ENCODE peak calls at places on chromosomes 2 and 18, in ten cellular contexts. One of them, this sample, is unnamed.

GRCh38 chr2:19769513-19769912 is 132.3 kb downstream of the TTC32 start:
- DNase-seq in GOT3: no peak
- DNase-seq in endothelial cell: no peak
- DNase-seq in NCI-H69: no peak
- DNase-seq in left ventricle myocardium inferior: no peak
- DNase-seq in anterior cingulate cortex: no peak
- DNase-seq in EL: no peak
- DNase-seq in amniotic epithelial cell: peak; percentile 39
- DNase-seq in cardiac muscle cell: no peak
- DNase-seq in esophagus muscularis mucosa: no peak
- DNase-seq in this sample: no peak

GRCh38 chr2:233264667-233265066 is 13.2 kb downstream of the ATG16L1 start:
- DNase-seq in endothelial cell: no peak
- DNase-seq in NCI-H69: no peak
- DNase-seq in GOT3: no peak
- DNase-seq in esophagus muscularis mucosa: no peak
- DNase-seq in EL: no peak
- DNase-seq in cardiac muscle cell: no peak
- DNase-seq in anterior cingulate cortex: no peak
- DNase-seq in left ventricle myocardium inferior: no peak
- DNase-seq in amniotic epithelial cell: no peak
- DNase-seq in this sample: no peak

GRCh38 chr2:239984431-239985194 is 40.5 kb downstream of the NDUFA10 start:
- DNase-seq in endothelial cell: no peak
- DNase-seq in left ventricle myocardium inferior: no peak
- DNase-seq in GOT3: no peak
- DNase-seq in cardiac muscle cell: no peak
- DNase-seq in EL: no peak
- DNase-seq in amniotic epithelial cell: no peak
- DNase-seq in NCI-H69: no peak
- DNase-seq in esophagus muscularis mucosa: no peak
- DNase-seq in anterior cingulate cortex: no peak
- DNase-seq in this sample: no peak

GRCh38 chr2:206084870-206085741 is 868 bp downstream of the INO80D start:
- DNase-seq in cardiac muscle cell: peak; percentile 66
- DNase-seq in left ventricle myocardium inferior: peak; percentile 34
- DNase-seq in amniotic epithelial cell: peak; percentile 20
- DNase-seq in EL: peak; percentile 34
- DNase-seq in GOT3: peak; percentile 11
- DNase-seq in esophagus muscularis mucosa: no peak
- DNase-seq in endothelial cell: peak; percentile 48
- DNase-seq in NCI-H69: peak; percentile 58
- DNase-seq in anterior cingulate cortex: peak; percentile 46
- DNase-seq in this sample: no peak

GRCh38 chr2:10124538-10125045 is 2.1 kb downstream of the RRM2 start:
- DNase-seq in EL: peak; percentile 73
- DNase-seq in amniotic epithelial cell: peak; percentile 74
- DNase-seq in GOT3: no peak
- DNase-seq in endothelial cell: peak; percentile 51
- DNase-seq in esophagus muscularis mucosa: no peak
- DNase-seq in cardiac muscle cell: peak; percentile 77
- DNase-seq in left ventricle myocardium inferior: no peak
- DNase-seq in NCI-H69: peak; percentile 71
- DNase-seq in anterior cingulate cortex: no peak
- DNase-seq in this sample: peak; percentile 68

GRCh38 chr2:120177011-120177621 is 46.1 kb downstream of the TMEM185B start:
- DNase-seq in NCI-H69: no peak
- DNase-seq in esophagus muscularis mucosa: no peak
- DNase-seq in endothelial cell: no peak
- DNase-seq in EL: no peak
- DNase-seq in anterior cingulate cortex: no peak
- DNase-seq in cardiac muscle cell: no peak
- DNase-seq in amniotic epithelial cell: no peak
- DNase-seq in GOT3: no peak
- DNase-seq in left ventricle myocardium inferior: peak; percentile 25
- DNase-seq in this sample: no peak

GRCh38 chr2:10231551-10232085 is 71.1 kb upstream of the HPCAL1 start:
- DNase-seq in amniotic epithelial cell: no peak
- DNase-seq in endothelial cell: no peak
- DNase-seq in EL: no peak
- DNase-seq in NCI-H69: no peak
- DNase-seq in left ventricle myocardium inferior: no peak
- DNase-seq in anterior cingulate cortex: no peak
- DNase-seq in GOT3: no peak
- DNase-seq in cardiac muscle cell: no peak
- DNase-seq in esophagus muscularis mucosa: no peak
- DNase-seq in this sample: no peak

GRCh38 chr18:47749195-47749973 is 181.1 kb downstream of the SMAD2 start:
- DNase-seq in NCI-H69: peak; percentile 96
- DNase-seq in left ventricle myocardium inferior: peak; percentile 74
- DNase-seq in EL: peak; percentile 59
- DNase-seq in anterior cingulate cortex: peak; percentile 53
- DNase-seq in amniotic epithelial cell: peak; percentile 22
- DNase-seq in cardiac muscle cell: peak; percentile 83
- DNase-seq in esophagus muscularis mucosa: peak; percentile 92
- DNase-seq in GOT3: peak; percentile 15
- DNase-seq in endothelial cell: peak; percentile 91
- DNase-seq in this sample: peak; percentile 41

GRCh38 chr2:2764739-2765138 is 433.7 kb upstream of the MYT1L start:
- DNase-seq in cardiac muscle cell: no peak
- DNase-seq in esophagus muscularis mucosa: no peak
- DNase-seq in left ventricle myocardium inferior: no peak
- DNase-seq in GOT3: no peak
- DNase-seq in EL: no peak
- DNase-seq in amniotic epithelial cell: no peak
- DNase-seq in NCI-H69: no peak
- DNase-seq in endothelial cell: no peak
- DNase-seq in anterior cingulate cortex: no peak
- DNase-seq in this sample: no peak

GRCh38 chr2:23900927-23901322 is 26.0 kb downstream of the ATAD2B start:
- DNase-seq in EL: peak; percentile 81
- DNase-seq in cardiac muscle cell: no peak
- DNase-seq in amniotic epithelial cell: peak; percentile 69
- DNase-seq in NCI-H69: no peak
- DNase-seq in left ventricle myocardium inferior: no peak
- DNase-seq in GOT3: no peak
- DNase-seq in anterior cingulate cortex: no peak
- DNase-seq in esophagus muscularis mucosa: no peak
- DNase-seq in endothelial cell: no peak
- DNase-seq in this sample: no peak

GRCh38 chr2:73700111-73700510 is 37.0 kb downstream of the TPRKB start:
- DNase-seq in esophagus muscularis mucosa: no peak
- DNase-seq in endothelial cell: no peak
- DNase-seq in cardiac muscle cell: no peak
- DNase-seq in anterior cingulate cortex: no peak
- DNase-seq in amniotic epithelial cell: no peak
- DNase-seq in GOT3: no peak
- DNase-seq in EL: no peak
- DNase-seq in left ventricle myocardium inferior: no peak
- DNase-seq in NCI-H69: peak; percentile 72
- DNase-seq in this sample: no peak

GRCh38 chr2:64780041-64780440 is 126.3 kb upstream of the SERTAD2 start:
- DNase-seq in endothelial cell: no peak
- DNase-seq in left ventricle myocardium inferior: no peak
- DNase-seq in NCI-H69: no peak
- DNase-seq in cardiac muscle cell: no peak
- DNase-seq in anterior cingulate cortex: no peak
- DNase-seq in GOT3: no peak
- DNase-seq in EL: peak; percentile 28
- DNase-seq in amniotic epithelial cell: peak; percentile 33
- DNase-seq in esophagus muscularis mucosa: no peak
- DNase-seq in this sample: no peak

GRCh38 chr18:35999925-36000324 is 27.4 kb downstream of the RMP24 start:
- DNase-seq in endothelial cell: no peak
- DNase-seq in cardiac muscle cell: no peak
- DNase-seq in GOT3: no peak
- DNase-seq in amniotic epithelial cell: no peak
- DNase-seq in esophagus muscularis mucosa: no peak
- DNase-seq in EL: no peak
- DNase-seq in left ventricle myocardium inferior: no peak
- DNase-seq in anterior cingulate cortex: no peak
- DNase-seq in NCI-H69: no peak
- DNase-seq in this sample: no peak

GRCh38 chr2:37230581-37230980 is 815 bp downstream of the CEBPZ start:
- DNase-seq in esophagus muscularis mucosa: no peak
- DNase-seq in cardiac muscle cell: peak; percentile 3
- DNase-seq in left ventricle myocardium inferior: no peak
- DNase-seq in amniotic epithelial cell: no peak
- DNase-seq in anterior cingulate cortex: no peak
- DNase-seq in EL: peak; percentile 24
- DNase-seq in NCI-H69: peak; percentile 30
- DNase-seq in GOT3: no peak
- DNase-seq in endothelial cell: peak; percentile 4
- DNase-seq in this sample: no peak

GRCh38 chr2:134029478-134029877 is 224.4 kb upstream of the MGAT5 start:
- DNase-seq in EL: no peak
- DNase-seq in cardiac muscle cell: no peak
- DNase-seq in endothelial cell: no peak
- DNase-seq in anterior cingulate cortex: no peak
- DNase-seq in esophagus muscularis mucosa: no peak
- DNase-seq in amniotic epithelial cell: no peak
- DNase-seq in left ventricle myocardium inferior: no peak
- DNase-seq in NCI-H69: no peak
- DNase-seq in GOT3: no peak
- DNase-seq in this sample: no peak

GRCh38 chr2:186575302-186575701 is 14.6 kb upstream of the ITGAV start:
- DNase-seq in endothelial cell: no peak
- DNase-seq in GOT3: no peak
- DNase-seq in amniotic epithelial cell: peak; percentile 99
- DNase-seq in cardiac muscle cell: peak; percentile 36
- DNase-seq in anterior cingulate cortex: no peak
- DNase-seq in NCI-H69: peak; percentile 64
- DNase-seq in EL: peak; percentile 96
- DNase-seq in esophagus muscularis mucosa: no peak
- DNase-seq in left ventricle myocardium inferior: no peak
- DNase-seq in this sample: no peak

GRCh38 chr2:46014911-46015654 is 282.1 kb upstream of the EPAS1 start:
- DNase-seq in EL: peak; percentile 72
- DNase-seq in left ventricle myocardium inferior: no peak
- DNase-seq in NCI-H69: no peak
- DNase-seq in amniotic epithelial cell: peak; percentile 55
- DNase-seq in GOT3: no peak
- DNase-seq in anterior cingulate cortex: no peak
- DNase-seq in cardiac muscle cell: peak; percentile 31
- DNase-seq in endothelial cell: peak; percentile 45
- DNase-seq in esophagus muscularis mucosa: peak; percentile 70
- DNase-seq in this sample: no peak

GRCh38 chr2:37706784-37707183 is 35.3 kb upstream of the CDC42EP3 start:
- DNase-seq in left ventricle myocardium inferior: no peak
- DNase-seq in esophagus muscularis mucosa: no peak
- DNase-seq in endothelial cell: no peak
- DNase-seq in GOT3: no peak
- DNase-seq in cardiac muscle cell: no peak
- DNase-seq in EL: no peak
- DNase-seq in anterior cingulate cortex: no peak
- DNase-seq in NCI-H69: no peak
- DNase-seq in amniotic epithelial cell: no peak
- DNase-seq in this sample: no peak

GRCh38 chr2:1586946-1587840 is 157.1 kb downstream of the PXDN start:
- DNase-seq in EL: peak; percentile 20
- DNase-seq in amniotic epithelial cell: peak; percentile 39
- DNase-seq in GOT3: no peak
- DNase-seq in endothelial cell: no peak
- DNase-seq in esophagus muscularis mucosa: no peak
- DNase-seq in NCI-H69: no peak
- DNase-seq in cardiac muscle cell: no peak
- DNase-seq in left ventricle myocardium inferior: no peak
- DNase-seq in anterior cingulate cortex: no peak
- DNase-seq in this sample: no peak

GRCh38 chr2:225100856-225101294 is 58.6 kb upstream of the DOCK10 start:
- DNase-seq in anterior cingulate cortex: no peak
- DNase-seq in left ventricle myocardium inferior: no peak
- DNase-seq in esophagus muscularis mucosa: no peak
- DNase-seq in GOT3: no peak
- DNase-seq in amniotic epithelial cell: peak; percentile 87
- DNase-seq in NCI-H69: peak; percentile 37
- DNase-seq in cardiac muscle cell: no peak
- DNase-seq in endothelial cell: no peak
- DNase-seq in EL: peak; percentile 95
- DNase-seq in this sample: no peak

GRCh38 chr2:142803158-142803557 is 74.3 kb upstream of the KYNU start:
- DNase-seq in NCI-H69: no peak
- DNase-seq in GOT3: no peak
- DNase-seq in esophagus muscularis mucosa: no peak
- DNase-seq in anterior cingulate cortex: no peak
- DNase-seq in EL: no peak
- DNase-seq in left ventricle myocardium inferior: no peak
- DNase-seq in endothelial cell: no peak
- DNase-seq in amniotic epithelial cell: peak; percentile 3
- DNase-seq in cardiac muscle cell: no peak
- DNase-seq in this sample: no peak

GRCh38 chr2:148927010-148927409 is 52.0 kb downstream of the KIF5C start:
- DNase-seq in endothelial cell: no peak
- DNase-seq in amniotic epithelial cell: no peak
- DNase-seq in left ventricle myocardium inferior: peak; percentile 20
- DNase-seq in anterior cingulate cortex: no peak
- DNase-seq in GOT3: no peak
- DNase-seq in esophagus muscularis mucosa: peak; percentile 89
- DNase-seq in NCI-H69: peak; percentile 73
- DNase-seq in EL: no peak
- DNase-seq in cardiac muscle cell: no peak
- DNase-seq in this sample: no peak

GRCh38 chr2:127641846-127642510 is 4.0 kb upstream of the GPR17 start:
- DNase-seq in cardiac muscle cell: no peak
- DNase-seq in NCI-H69: no peak
- DNase-seq in EL: no peak
- DNase-seq in left ventricle myocardium inferior: no peak
- DNase-seq in endothelial cell: no peak
- DNase-seq in esophagus muscularis mucosa: no peak
- DNase-seq in GOT3: no peak
- DNase-seq in amniotic epithelial cell: no peak
- DNase-seq in anterior cingulate cortex: no peak
- DNase-seq in this sample: no peak

GRCh38 chr2:39375917-39376316 is 61.2 kb downstream of the MAP4K3 start:
- DNase-seq in left ventricle myocardium inferior: no peak
- DNase-seq in amniotic epithelial cell: no peak
- DNase-seq in anterior cingulate cortex: no peak
- DNase-seq in esophagus muscularis mucosa: no peak
- DNase-seq in endothelial cell: no peak
- DNase-seq in cardiac muscle cell: no peak
- DNase-seq in EL: no peak
- DNase-seq in NCI-H69: no peak
- DNase-seq in GOT3: no peak
- DNase-seq in this sample: no peak

GRCh38 chr2:229445013-229445412 is 173.9 kb upstream of the PID1 start:
- DNase-seq in anterior cingulate cortex: peak; percentile 30
- DNase-seq in endothelial cell: no peak
- DNase-seq in EL: peak; percentile 89
- DNase-seq in GOT3: peak; percentile 27
- DNase-seq in left ventricle myocardium inferior: peak; percentile 41
- DNase-seq in NCI-H69: no peak
- DNase-seq in esophagus muscularis mucosa: peak; percentile 94
- DNase-seq in cardiac muscle cell: no peak
- DNase-seq in amniotic epithelial cell: peak; percentile 99
- DNase-seq in this sample: peak; percentile 37

This sample was measured in caudate nucleus.